ENCODE peak calls at places on chromosome 1, in eight cellular contexts. N is sigmoid colon, P is tibial nerve, Z is stomach, O is uterus, J is ovary, H is esophagus squamous epithelium, L is heart left ventricle. W is an unnamed sample.

GRCh38 chr1:184101571-184101970 is 50.0 kb downstream of the TSEN15 start:
- DNase-seq in N (no peak), P (no peak), Z (no peak), O (no peak), J (no peak), H (no peak), L (no peak), W (no peak)

GRCh38 chr1:167206166-167206835 is 14.4 kb upstream of the POU2F1 start:
- DNase-seq in N (no peak), P (no peak), Z (no peak), O (no peak), J (no peak), H (no peak), L (no peak), W (no peak)

GRCh38 chr1:106290805-106291537 is 765.5 kb upstream of the PRMT6 start:
- DNase-seq in N (no peak), P (no peak), Z (no peak), O (no peak), J (no peak), H (no peak), L (no peak), W (no peak)

GRCh38 chr1:201624741-201625646 is 86.1 kb downstream of the NAV1 start:
- DNase-seq in N (no peak), P (no peak), Z (no peak), O (peak), J (no peak), H (no peak), L (no peak), W (no peak)

GRCh38 chr1:237492359-237492758 is 398.4 kb downstream of the ZP4 start:
- DNase-seq in N (no peak), P (no peak), Z (no peak), O (no peak), J (no peak), H (no peak), L (no peak), W (no peak)

GRCh38 chr1:112165375-112165774 is 175.9 kb upstream of the KCND3 start:
- DNase-seq in N (no peak), P (no peak), Z (no peak), O (no peak), J (no peak), H (no peak), L (no peak), W (no peak)

GRCh38 chr1:226083303-226084101 is 21.0 kb downstream of the H3-3A start:
- DNase-seq in N (peak), P (peak), Z (peak), O (peak), J (peak), H (peak), L (peak), W (no peak)

GRCh38 chr1:203662821-203663220 is 36.2 kb downstream of the ATP2B4 start:
- DNase-seq in N (no peak), P (no peak), Z (no peak), O (no peak), J (no peak), H (no peak), L (no peak), W (no peak)

DNA sequence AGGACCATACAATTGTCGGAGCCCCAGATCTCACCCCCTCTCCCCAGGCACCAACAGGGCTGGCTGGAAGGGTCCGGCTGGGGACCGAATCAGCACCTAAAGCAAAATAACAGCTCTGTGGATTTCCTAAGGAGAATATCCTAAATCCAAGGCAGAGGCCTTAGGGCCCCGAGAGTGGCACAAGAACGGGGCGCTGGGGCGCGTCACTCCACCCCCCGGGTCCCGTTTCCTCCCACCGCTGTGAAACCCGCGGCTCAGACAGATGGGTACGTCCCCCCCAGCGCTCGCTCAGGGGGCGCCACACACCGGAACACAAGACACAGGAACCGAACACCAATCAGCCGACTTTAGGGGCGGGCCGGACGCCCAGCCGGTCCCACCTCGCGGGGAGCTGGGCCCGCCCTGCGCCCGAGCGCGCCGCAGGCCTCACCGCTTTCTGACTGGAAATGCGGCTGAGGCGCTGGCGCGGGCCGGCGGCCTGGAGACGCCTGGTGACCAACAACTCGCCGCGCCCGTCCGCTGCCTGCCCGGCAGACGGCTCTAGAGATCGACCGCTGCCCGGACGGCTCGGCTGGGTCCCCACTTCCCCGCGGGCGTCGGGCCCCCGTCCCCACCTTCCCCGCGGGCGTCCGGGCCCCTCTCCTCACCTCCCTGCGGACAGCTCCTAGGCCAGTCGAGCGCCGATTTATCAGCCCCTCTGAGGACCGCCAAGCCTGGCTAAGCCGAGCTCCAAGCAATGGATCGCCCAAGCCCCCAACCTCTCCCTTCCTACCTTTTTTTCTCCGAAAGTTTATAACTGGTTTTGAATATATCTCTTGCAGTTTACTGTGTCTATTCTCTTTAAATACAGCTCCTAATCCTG is at the start of gene HFM1:
- DNase-seq in N (peak), P (peak), Z (peak), O (peak), J (peak), H (no peak), L (peak), W (peak)
- TF ChIP-seq POLR2A in N (no peak), P (no peak), Z (no peak), O (peak), J (peak), H (no peak), L (no peak), W (no peak)

DNA sequence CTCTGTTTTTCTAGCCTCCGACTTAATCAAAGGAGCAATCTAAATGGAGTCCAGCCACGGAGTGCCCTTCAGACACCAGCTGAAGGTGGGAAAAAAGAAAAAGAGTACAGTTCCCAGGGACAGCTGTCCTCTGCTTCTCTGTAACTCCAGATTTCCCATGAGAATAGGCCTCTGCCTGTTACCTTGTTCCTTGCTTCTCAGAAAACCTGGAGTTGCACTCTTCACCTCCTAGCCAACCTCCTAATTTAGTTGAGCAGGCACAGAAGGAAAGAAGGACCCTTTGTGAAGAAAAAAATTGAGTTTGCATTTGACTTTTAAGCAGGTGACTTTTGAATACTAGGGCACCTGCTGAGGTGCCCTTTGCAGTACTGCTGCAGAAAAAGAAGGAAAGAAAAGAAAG is 8.3 kb downstream of the BARHL2 start:
- DNase-seq in N (no peak), P (no peak), Z (no peak), O (no peak), J (no peak), H (no peak), L (no peak), W (no peak)
- TF ChIP-seq CTCF in N (no peak), P (no peak), Z (no peak), O (no peak), J (no peak), H (no peak), L (no peak), W (no peak)

GRCh38 chr1:62436466-62437272 is at the start of gene USP1:
- DNase-seq in N (peak), P (peak), Z (peak), O (peak), J (peak), H (peak), L (peak), W (peak)
- TF ChIP-seq POLR2A in N (no peak), P (peak), Z (no peak), O (peak), J (peak), H (peak), L (no peak), W (no peak)

GRCh38 chr1:221886311-221887090 is 144.6 kb upstream of the DUSP10 start:
- DNase-seq in N (no peak), P (no peak), Z (no peak), O (no peak), J (no peak), H (no peak), L (no peak), W (no peak)
- TF ChIP-seq CTCF in N (no peak), P (no peak), Z (no peak), O (no peak), J (no peak), H (no peak), L (no peak), W (no peak)

GRCh38 chr1:28437924-28438699 is 67.7 kb upstream of the RCC1 start:
- DNase-seq in N (peak), P (peak), Z (peak), O (peak), J (peak), H (peak), L (peak), W (peak)
- TF ChIP-seq POLR2A in N (no peak), P (peak), Z (no peak), O (peak), J (no peak), H (peak), L (no peak), W (no peak)